ENCODE peak calls at places on chromosomes 16 and 17, in four cellular contexts. L is H1, X is HepG2, P is GM12878. B is an unnamed sample.

GRCh38 chr17:60604686-60605334 is 4.8 kb downstream of the PPM1D start:
- DNase-seq in P (no peak), L (no peak), X (no peak), B (no peak)

GRCh38 chr17:41891135-41892065 is 26.2 kb upstream of the KLHL11 start:
- DNase-seq in X (peak; percentile 29), L (no peak), P (no peak), B (no peak)

GRCh38 chr16:83187404-83187803 is 560.6 kb downstream of the CDH13 start:
- DNase-seq in L (no peak), P (no peak), X (no peak), B (no peak)

GRCh38 chr16:25298165-25298872 is 40.7 kb upstream of the ZKSCAN2 start:
- DNase-seq in X (peak; percentile 44), P (no peak), L (no peak), B (no peak)

GRCh38 chr16:54245788-54246453 is 40.7 kb downstream of the IRX3 start:
- DNase-seq in P (no peak), L (no peak), X (no peak), B (no peak)

GRCh38 chr16:63907251-63907650 is 1214.6 kb downstream of the CDH11 start:
- DNase-seq in X (no peak), L (no peak), P (no peak), B (no peak)

GRCh38 chr17:73393962-73394361 is 82.2 kb upstream of the CDC42EP4 start:
- DNase-seq in L (no peak), P (no peak), X (peak; percentile 20), B (no peak)

GRCh38 chr17:69997332-69997731 is 77.7 kb upstream of the KCNJ16 start:
- DNase-seq in L (no peak), X (no peak), P (no peak), B (no peak)

GRCh38 chr17:31171711-31172110 is 76.9 kb downstream of the NF1 start:
- DNase-seq in L (no peak), P (no peak), X (no peak), B (no peak)

GRCh38 chr17:27980035-27980434 is 62.4 kb upstream of the NLK start:
- DNase-seq in P (no peak), X (no peak), L (no peak), B (no peak)

GRCh38 chr16:85658504-85659326 is 30.0 kb downstream of the GINS2 start:
- DNase-seq in X (no peak), P (no peak), L (no peak), B (no peak)
- H3K36me3 ChIP-seq in X (peaks cover 66% of the 10 kb centered on the region), P (peaks cover 67% of the 10 kb centered on the region), L (peaks cover 73% of the 10 kb centered on the region), B (peaks cover 95% of the 10 kb centered on the region)

DNA sequence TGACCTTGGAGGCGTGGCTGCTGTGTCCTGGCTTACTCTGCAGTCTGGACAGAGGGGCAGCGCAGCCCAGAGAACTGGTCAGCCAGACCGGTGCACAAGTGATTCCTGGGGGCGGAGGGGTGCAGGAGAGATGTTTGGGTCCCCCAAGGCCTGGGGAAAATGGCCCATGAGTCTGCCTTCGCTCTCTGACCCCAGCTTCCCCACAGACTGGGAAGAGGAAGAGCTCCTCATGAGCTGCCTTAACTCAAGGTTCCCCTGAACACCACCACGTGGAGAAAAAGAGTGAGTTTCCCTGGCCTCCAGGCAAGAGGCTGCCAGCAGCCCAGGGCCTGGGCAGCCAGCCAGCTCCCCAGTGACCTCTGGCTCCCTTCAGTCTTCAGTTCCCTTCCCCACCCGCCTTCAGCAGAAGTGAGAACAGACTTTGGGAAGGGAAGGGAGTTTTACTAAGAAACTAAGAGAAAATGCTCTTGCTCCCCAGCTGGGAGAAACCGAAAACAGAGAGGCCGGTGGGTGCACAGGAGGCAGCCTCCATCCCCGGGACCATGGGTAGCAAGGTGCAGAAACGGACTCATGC is 2.0 kb upstream of the C17orf99 start:
- DNase-seq in X (no peak), L (no peak), P (no peak), B (no peak)
- H3K4me1 ChIP-seq in X (peaks cover 90% of the 10 kb centered on the region), L (peaks cover 6% of the 10 kb centered on the region), P (peaks cover 76% of the 10 kb centered on the region), B (peaks cover 24% of the 10 kb centered on the region)

DNA sequence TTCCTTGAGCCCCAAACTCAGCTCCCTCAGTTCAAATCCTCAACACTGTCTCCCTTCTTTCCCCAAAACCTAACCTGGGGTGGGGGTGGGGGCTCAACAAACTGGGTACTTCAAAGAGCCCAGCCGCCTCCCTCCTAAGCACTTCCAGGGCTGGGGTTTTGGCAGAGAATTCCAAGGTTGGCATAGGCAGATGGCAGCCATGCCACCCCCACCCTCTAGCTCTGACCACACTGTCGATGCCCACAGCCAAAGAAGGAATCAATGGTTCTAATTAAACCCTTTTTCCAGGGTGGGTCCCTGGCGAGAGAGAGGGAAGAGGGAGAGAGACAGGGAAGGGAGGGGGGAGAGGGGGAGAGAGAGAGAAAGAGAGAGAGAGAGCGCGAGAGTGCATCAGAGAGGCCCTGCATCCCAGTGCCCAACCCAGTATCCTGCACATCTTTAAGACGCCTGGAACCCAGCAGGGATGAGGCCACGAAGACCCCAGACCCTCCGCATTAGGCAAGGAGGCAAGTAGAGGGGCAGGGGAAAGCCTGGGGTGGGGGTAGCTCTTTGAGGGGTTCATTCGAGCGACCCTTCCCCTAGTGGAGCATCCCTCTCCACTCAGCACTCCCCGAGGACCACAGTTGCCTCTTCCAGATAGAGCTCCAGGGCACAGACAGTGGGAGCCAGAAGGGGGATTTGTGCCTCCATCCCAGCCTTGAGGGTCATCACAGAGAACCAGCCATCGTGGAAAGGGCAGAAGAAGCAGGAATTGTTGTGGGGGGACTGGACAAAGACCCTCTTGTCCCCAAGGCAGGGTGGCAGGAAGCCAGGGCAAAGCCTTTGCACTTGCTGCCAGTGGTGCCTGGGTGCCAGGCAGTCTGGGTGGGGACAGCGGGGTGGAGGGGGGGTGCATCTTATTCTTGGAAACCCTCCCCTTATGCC is 2.6 kb downstream of the SRCIN1 start:
- DNase-seq in X (no peak), P (no peak), L (no peak), B (no peak)
- TF ChIP-seq SUZ12 in X (no peak), P (no peak), L (no peak), B (no peak)

GRCh38 chr17:79975498-79976134 is 60.1 kb downstream of the TBC1D16 start:
- DNase-seq in X (no peak), P (no peak), L (no peak), B (no peak)

GRCh38 chr17:79977711-79978544 is 57.7 kb downstream of the TBC1D16 start:
- DNase-seq in P (no peak), X (no peak), L (no peak), B (no peak)

GRCh38 chr17:79978545-79978852 is 57.2 kb downstream of the TBC1D16 start:
- DNase-seq in P (no peak), L (no peak), X (no peak), B (no peak)

GRCh38 chr17:79976451-79976850 is 59.2 kb downstream of the TBC1D16 start:
- DNase-seq in P (no peak), X (no peak), L (no peak), B (no peak)

DNA sequence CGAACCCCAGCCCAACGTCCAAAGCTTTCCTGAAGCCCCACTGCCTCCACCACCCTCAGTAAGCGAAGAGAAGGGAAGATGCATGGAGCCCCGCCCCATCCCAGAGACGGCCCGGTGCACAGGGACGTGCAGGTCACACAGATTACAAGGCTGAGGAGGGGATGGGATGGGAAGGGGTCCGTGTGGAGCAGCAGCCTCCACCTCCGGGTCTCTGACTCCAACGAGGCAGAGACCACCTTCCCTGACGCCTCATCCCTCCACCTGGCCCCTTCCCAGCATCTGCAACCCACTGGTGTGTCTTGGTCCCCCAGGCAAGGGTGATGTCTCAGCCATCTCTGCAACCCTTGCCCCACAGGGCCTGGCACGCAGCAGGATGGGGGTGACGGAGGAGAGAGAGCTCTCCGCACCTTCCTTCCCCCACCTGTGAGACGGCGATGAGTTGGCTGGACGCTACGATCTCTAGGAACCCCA is 58.5 kb downstream of the TBC1D16 start:
- DNase-seq in P (no peak), X (no peak), L (no peak), B (no peak)
- H3K36me3 ChIP-seq in P (no peaks in the 10 kb centered on the region), X (peaks cover 10% of the 10 kb centered on the region), L (peaks cover 7% of the 10 kb centered on the region), B (peaks cover 49% of the 10 kb centered on the region)

B was measured in NT2/D1.